ENCODE peak calls at places on chromosome 2, in nine cellular contexts. S, X, D, U, I, O, N, E and P are unnamed samples.

GRCh38 chr2:230016844-230017243 is 51.9 kb downstream of the SLC16A14 start:
- DNase-seq in S (no peak), X (no peak), D (no peak), U (no peak), I (no peak), O (no peak), N (no peak), E (peak; percentile 4), P (no peak)

GRCh38 chr2:16381511-16381910 is 284.1 kb downstream of the CYRIA start:
- DNase-seq in S (no peak), X (no peak), D (no peak), U (no peak), I (no peak), O (no peak), N (no peak), E (no peak), P (no peak)

GRCh38 chr2:118309201-118310015 is 221.1 kb downstream of the INSIG2 start:
- DNase-seq in S (no peak), X (no peak), D (no peak), U (no peak), I (peak; percentile 3), O (no peak), N (no peak), E (no peak), P (no peak)

GRCh38 chr2:17593841-17594482 is 53.5 kb downstream of the VSNL1 start:
- DNase-seq in S (no peak), X (no peak), D (no peak), U (no peak), I (no peak), O (peak; percentile 36), N (no peak), E (peak; percentile 57), P (no peak)

GRCh38 chr2:46096272-46096671 is 200.9 kb upstream of the EPAS1 start:
- DNase-seq in S (no peak), X (no peak), D (no peak), U (no peak), I (no peak), O (peak; percentile 41), N (no peak), E (no peak), P (no peak)

GRCh38 chr2:219433666-219434467 is 776 bp upstream of the SPEG start:
- DNase-seq in S (no peak), X (no peak), D (no peak), U (no peak), I (peak; percentile 72), O (peak; percentile 71), N (peak; percentile 31), E (peak; percentile 86), P (peak; percentile 70)

GRCh38 chr2:24594283-24594682 is 103.2 kb downstream of the NCOA1 start:
- DNase-seq in S (no peak), X (no peak), D (no peak), U (no peak), I (no peak), O (no peak), N (no peak), E (peak; percentile 4), P (no peak)

GRCh38 chr2:63249146-63249545 is 198.5 kb downstream of the OTX1 start:
- DNase-seq in S (no peak), X (no peak), D (no peak), U (no peak), I (no peak), O (no peak), N (no peak), E (no peak), P (no peak)

GRCh38 chr2:169683425-169684134 is 10.6 kb downstream of the CFAP210 start:
- DNase-seq in S (no peak), X (no peak), D (no peak), U (no peak), I (no peak), O (no peak), N (no peak), E (no peak), P (no peak)

GRCh38 chr2:102331311-102331980 is 20.1 kb downstream of the IL1RL1 start:
- DNase-seq in S (no peak), X (no peak), D (no peak), U (no peak), I (no peak), O (no peak), N (no peak), E (no peak), P (no peak)

GRCh38 chr2:241862093-241862492 is 3.4 kb upstream of the PDCD1 start:
- DNase-seq in S (no peak), X (no peak), D (no peak), U (no peak), I (no peak), O (no peak), N (peak; percentile 65), E (no peak), P (no peak)

GRCh38 chr2:234286118-234286598 is 210.7 kb downstream of the ARL4C start:
- DNase-seq in S (no peak), X (no peak), D (no peak), U (no peak), I (peak; percentile 54), O (peak; percentile 71), N (no peak), E (no peak), P (no peak)

GRCh38 chr2:119208791-119209203 is 14.8 kb upstream of the STEAP3 start:
- DNase-seq in S (no peak), X (no peak), D (no peak), U (peak; percentile 96), I (no peak), O (no peak), N (peak; percentile 55), E (no peak), P (no peak)

GRCh38 chr2:241609859-241610793 is 26.8 kb downstream of the THAP4 start:
- DNase-seq in S (peak; percentile 95), X (peak; percentile 89), D (peak; percentile 61), U (peak; percentile 81), I (peak; percentile 96), O (peak; percentile 62), N (peak; percentile 96), E (peak; percentile 78), P (peak; percentile 90)

DNA sequence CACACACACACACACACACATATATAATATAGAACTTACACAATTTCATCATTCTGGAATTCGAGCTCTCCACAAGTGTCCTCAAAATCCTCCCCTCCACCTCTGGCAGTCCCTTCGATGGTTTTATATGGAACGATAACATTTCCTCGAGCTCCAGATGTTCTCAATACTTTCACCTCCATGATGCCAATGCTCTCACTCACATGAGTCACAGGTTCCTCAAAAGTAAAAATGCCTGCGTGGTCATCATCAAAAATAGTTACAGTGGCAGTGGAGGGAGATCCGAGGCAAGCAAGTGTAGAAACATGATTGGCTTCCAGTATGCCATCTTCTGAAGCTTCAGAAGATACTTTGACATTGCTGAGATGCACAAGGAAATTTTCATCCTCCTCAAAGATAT is 23.5 kb downstream of the SLC8A1 start:
- DNase-seq in S (no peak), X (no peak), D (no peak), U (no peak), I (no peak), O (peak; percentile 12), N (no peak), E (no peak), P (no peak)
- TF ChIP-seq CTCF in S (no peak), X (no peak), D (no peak), U (no peak), I (no peak), O (no peak), N (no peak), E (no peak), P (no peak)

GRCh38 chr2:61694312-61695274 is 156.4 kb upstream of the XPO1 start:
- DNase-seq in S (peak; percentile 95), X (peak; percentile 87), D (peak; percentile 93), U (peak; percentile 78), I (peak; percentile 86), O (peak; percentile 75), N (peak; percentile 99), E (peak; percentile 94), P (peak; percentile 95)

GRCh38 chr2:61705625-61706024 is 148.2 kb downstream of the FAM161A start:
- DNase-seq in S (no peak), X (no peak), D (no peak), U (no peak), I (no peak), O (no peak), N (no peak), E (no peak), P (no peak)

GRCh38 chr2:61702088-61702467 is 151.8 kb downstream of the FAM161A start:
- DNase-seq in S (no peak), X (no peak), D (no peak), U (no peak), I (no peak), O (no peak), N (no peak), E (no peak), P (no peak)

GRCh38 chr2:61700465-61700864 is 153.4 kb downstream of the FAM161A start:
- DNase-seq in S (no peak), X (no peak), D (no peak), U (no peak), I (no peak), O (no peak), N (no peak), E (no peak), P (no peak)
- TF ChIP-seq CTCF in S (no peak), X (no peak), D (no peak), U (no peak), I (no peak), O (no peak), N (no peak), E (no peak), P (no peak)

DNA sequence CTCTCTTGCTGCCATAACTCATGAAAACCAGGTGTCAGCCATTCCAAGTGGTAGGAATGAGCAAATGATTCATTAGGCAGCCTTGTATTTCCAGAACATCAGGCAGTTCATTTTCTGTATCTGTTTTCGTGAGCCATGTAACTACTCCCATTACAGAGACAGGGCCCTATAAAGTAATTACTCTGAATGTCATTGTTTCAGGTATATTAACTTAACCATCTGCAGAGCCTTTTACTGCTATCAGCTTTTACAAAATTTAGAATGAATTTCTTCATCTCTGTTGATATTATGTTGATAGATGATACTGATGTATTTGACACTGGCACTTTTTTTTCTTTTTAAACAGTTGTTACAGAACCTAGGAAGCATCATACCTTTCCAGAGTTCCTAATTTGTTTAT is 69.9 kb downstream of the MGAT5 start:
- DNase-seq in S (no peak), X (no peak), D (no peak), U (no peak), I (no peak), O (no peak), N (no peak), E (no peak), P (no peak)
- TF ChIP-seq CTCF in S (no peak), X (no peak), D (no peak), U (no peak), I (no peak), O (no peak), N (no peak), E (no peak), P (no peak)

GRCh38 chr2:59449264-59449663 is 1104.2 kb downstream of the BCL11A start:
- DNase-seq in S (no peak), X (no peak), D (no peak), U (peak; percentile 19), I (no peak), O (no peak), N (no peak), E (no peak), P (no peak)
- TF ChIP-seq CTCF in S (no peak), X (no peak), D (no peak), U (no peak), I (no peak), O (no peak), N (peak; percentile 19), E (no peak), P (no peak)